ENCODE peak calls at places on chromosomes 13 and 19, in six cellular contexts. One of them, this sample, is unnamed. For H3K4me1, the result is how much of the 10 kb centered on the place peaks cover.

GRCh38 chr19:46691948-46692347 is 25.0 kb downstream of the PRKD2 start:
- DNase-seq in fibroblast of lung: no peak
- DNase-seq in GM23338: no peak
- DNase-seq in mucosa of descending colon: no peak
- DNase-seq in vagina: no peak
- DNase-seq in uterus: no peak
- DNase-seq in this sample: no peak

GRCh38 chr19:28126499-28126898 is 1086.5 kb downstream of the UQCRFS1 start:
- DNase-seq in fibroblast of lung: peak
- DNase-seq in GM23338: no peak
- DNase-seq in mucosa of descending colon: no peak
- DNase-seq in vagina: no peak
- DNase-seq in uterus: no peak
- DNase-seq in this sample: no peak

GRCh38 chr19:33902802-33903488 is 106.3 kb downstream of the KCTD15 start:
- DNase-seq in fibroblast of lung: no peak
- DNase-seq in GM23338: no peak
- DNase-seq in mucosa of descending colon: peak
- DNase-seq in vagina: no peak
- DNase-seq in uterus: no peak
- DNase-seq in this sample: peak

GRCh38 chr13:100336795-100337516 is 248.1 kb downstream of the PCCA start:
- DNase-seq in fibroblast of lung: no peak
- DNase-seq in GM23338: peak
- DNase-seq in mucosa of descending colon: no peak
- DNase-seq in vagina: no peak
- DNase-seq in uterus: no peak
- DNase-seq in this sample: no peak

GRCh38 chr13:25687622-25688225 is 315.9 kb downstream of the ATP8A2 start:
- DNase-seq in fibroblast of lung: peak
- DNase-seq in GM23338: no peak
- DNase-seq in mucosa of descending colon: peak
- DNase-seq in vagina: no peak
- DNase-seq in uterus: no peak
- DNase-seq in this sample: peak

GRCh38 chr19:58577581-58578429 is 4.7 kb upstream of the MZF1 start:
- DNase-seq in fibroblast of lung: no peak
- DNase-seq in GM23338: no peak
- DNase-seq in mucosa of descending colon: no peak
- DNase-seq in vagina: no peak
- DNase-seq in uterus: peak
- DNase-seq in this sample: peak

GRCh38 chr13:49023441-49023840 is 47.7 kb downstream of the FNDC3A start:
- DNase-seq in fibroblast of lung: peak
- DNase-seq in GM23338: no peak
- DNase-seq in mucosa of descending colon: no peak
- DNase-seq in vagina: no peak
- DNase-seq in uterus: no peak
- DNase-seq in this sample: no peak

GRCh38 chr13:78136966-78137365 is 218.3 kb upstream of the EDNRB start:
- DNase-seq in fibroblast of lung: no peak
- DNase-seq in GM23338: no peak
- DNase-seq in mucosa of descending colon: no peak
- DNase-seq in vagina: no peak
- DNase-seq in uterus: no peak
- DNase-seq in this sample: no peak

GRCh38 chr19:9869008-9869617 is 34.0 kb downstream of the PIN1 start:
- DNase-seq in fibroblast of lung: no peak
- DNase-seq in GM23338: no peak
- DNase-seq in mucosa of descending colon: no peak
- DNase-seq in vagina: no peak
- DNase-seq in uterus: no peak
- DNase-seq in this sample: no peak

GRCh38 chr13:43303040-43303729 is 279.8 kb downstream of the DNAJC15 start:
- DNase-seq in fibroblast of lung: peak
- DNase-seq in GM23338: peak
- DNase-seq in mucosa of descending colon: peak
- DNase-seq in vagina: no peak
- DNase-seq in uterus: no peak
- DNase-seq in this sample: peak
- H3K4me1 ChIP-seq in fibroblast of lung: under half
- H3K4me1 ChIP-seq in GM23338: under half
- H3K4me1 ChIP-seq in mucosa of descending colon: under half
- H3K4me1 ChIP-seq in vagina: under half
- H3K4me1 ChIP-seq in uterus: under half
- H3K4me1 ChIP-seq in this sample: under half

DNA sequence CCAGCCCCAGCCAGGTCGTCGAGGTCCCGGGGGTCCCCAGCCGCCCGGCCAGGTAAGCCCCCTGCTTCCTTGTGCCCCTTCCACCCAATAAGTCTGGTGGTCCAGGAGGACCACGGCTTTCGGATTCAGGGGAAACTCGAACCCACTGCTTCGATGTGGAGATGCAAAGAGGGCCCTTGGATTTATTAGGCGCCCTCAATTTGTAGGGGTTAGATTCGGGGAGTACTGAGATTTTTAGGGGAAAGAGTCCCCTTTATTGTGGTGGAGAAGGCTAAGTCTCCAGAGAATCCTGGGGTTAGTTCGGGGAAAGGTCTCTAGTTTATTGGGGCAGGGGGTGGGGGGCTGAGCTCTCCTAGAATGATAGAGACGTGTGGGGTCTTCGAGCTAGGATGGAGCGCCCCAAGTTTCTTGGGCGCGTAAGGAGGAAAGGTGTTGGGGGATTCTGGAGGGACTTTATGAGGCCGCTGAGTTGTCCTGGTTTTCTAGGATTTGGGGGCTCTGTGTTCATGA is 3.8 kb upstream of the LTBP4 start:
- DNase-seq in fibroblast of lung: no peak
- DNase-seq in GM23338: no peak
- DNase-seq in mucosa of descending colon: no peak
- DNase-seq in vagina: no peak
- DNase-seq in uterus: no peak
- DNase-seq in this sample: no peak
- H3K4me1 ChIP-seq in fibroblast of lung: under half
- H3K4me1 ChIP-seq in GM23338: under half
- H3K4me1 ChIP-seq in mucosa of descending colon: under half
- H3K4me1 ChIP-seq in vagina: half or more
- H3K4me1 ChIP-seq in uterus: under half
- H3K4me1 ChIP-seq in this sample: under half

DNA sequence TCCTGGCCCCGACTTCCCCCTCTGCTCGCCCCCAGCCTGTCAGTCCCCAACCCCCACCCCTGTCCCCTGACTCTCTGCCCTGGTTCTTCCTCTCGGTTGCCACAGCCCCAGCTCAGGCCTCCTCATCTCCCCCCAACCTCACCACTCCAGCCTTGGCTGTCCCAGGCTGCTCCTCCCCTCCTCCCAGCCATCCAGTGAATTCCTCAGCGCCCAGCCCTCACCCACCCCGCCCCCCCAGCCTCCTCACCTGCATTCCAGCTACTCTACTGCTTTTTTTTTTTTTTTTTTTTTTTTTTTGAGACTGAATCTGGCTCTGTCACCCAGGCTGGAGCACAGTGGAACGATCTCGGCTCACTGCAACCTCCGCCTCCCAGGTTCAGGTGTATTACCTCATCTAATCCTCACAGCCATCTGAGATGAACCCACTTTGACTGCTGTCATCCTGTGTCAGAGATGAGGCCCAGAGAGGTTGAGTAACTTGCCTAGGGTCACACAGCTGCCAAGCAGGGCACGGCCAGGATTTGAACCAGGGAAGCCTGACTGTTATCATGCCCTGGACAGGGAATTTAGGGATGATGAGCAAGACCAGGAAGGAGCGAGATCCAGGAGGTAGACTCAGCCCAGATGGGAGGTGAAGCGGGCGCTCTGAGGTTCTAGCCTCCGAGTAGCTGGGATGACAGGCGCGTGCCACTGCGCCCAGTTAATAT is 2.6 kb downstream of the SULT2B1 start:
- DNase-seq in fibroblast of lung: no peak
- DNase-seq in GM23338: peak
- DNase-seq in mucosa of descending colon: no peak
- DNase-seq in vagina: no peak
- DNase-seq in uterus: no peak
- DNase-seq in this sample: no peak
- H3K4me1 ChIP-seq in fibroblast of lung: under half
- H3K4me1 ChIP-seq in GM23338: under half
- H3K4me1 ChIP-seq in mucosa of descending colon: under half
- H3K4me1 ChIP-seq in vagina: under half
- H3K4me1 ChIP-seq in uterus: under half
- H3K4me1 ChIP-seq in this sample: under half

DNA sequence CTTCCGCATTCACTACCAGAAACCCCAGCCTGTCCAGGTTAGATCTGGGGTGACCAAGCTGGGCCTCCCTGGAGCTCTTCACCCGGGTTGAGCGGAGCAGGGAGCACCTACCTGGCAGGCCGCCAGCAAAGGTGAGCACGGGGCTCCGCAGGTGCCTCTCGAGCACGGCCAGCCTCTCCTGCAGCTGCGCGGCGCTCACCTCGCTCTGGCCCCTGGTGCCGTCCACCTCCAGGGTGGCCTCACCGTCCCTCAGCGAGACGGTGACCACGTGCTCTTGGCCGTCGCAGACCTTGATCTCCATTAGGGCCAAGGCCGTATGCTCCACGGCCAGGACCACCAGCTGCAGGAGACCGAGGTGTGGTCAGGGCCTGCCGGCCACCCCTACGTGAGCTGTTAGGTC is 42.0 kb downstream of the GAS6 start:
- DNase-seq in fibroblast of lung: no peak
- DNase-seq in GM23338: no peak
- DNase-seq in mucosa of descending colon: no peak
- DNase-seq in vagina: no peak
- DNase-seq in uterus: peak
- DNase-seq in this sample: no peak
- H3K4me1 ChIP-seq in fibroblast of lung: under half
- H3K4me1 ChIP-seq in GM23338: under half
- H3K4me1 ChIP-seq in mucosa of descending colon: under half
- H3K4me1 ChIP-seq in vagina: half or more
- H3K4me1 ChIP-seq in uterus: under half
- H3K4me1 ChIP-seq in this sample: under half

GRCh38 chr19:4060621-4061177 is 6.0 kb downstream of the ZBTB7A start:
- DNase-seq in fibroblast of lung: no peak
- DNase-seq in GM23338: no peak
- DNase-seq in mucosa of descending colon: peak
- DNase-seq in vagina: no peak
- DNase-seq in uterus: peak
- DNase-seq in this sample: peak

GRCh38 chr19:4057913-4058695 is 8.6 kb downstream of the ZBTB7A start:
- DNase-seq in fibroblast of lung: peak
- DNase-seq in GM23338: peak
- DNase-seq in mucosa of descending colon: peak
- DNase-seq in vagina: no peak
- DNase-seq in uterus: peak
- DNase-seq in this sample: peak

GRCh38 chr19:4059493-4059880 is 7.2 kb downstream of the ZBTB7A start:
- DNase-seq in fibroblast of lung: no peak
- DNase-seq in GM23338: no peak
- DNase-seq in mucosa of descending colon: peak
- DNase-seq in vagina: peak
- DNase-seq in uterus: no peak
- DNase-seq in this sample: peak

GRCh38 chr19:4059931-4060620 is 6.6 kb downstream of the ZBTB7A start:
- DNase-seq in fibroblast of lung: no peak
- DNase-seq in GM23338: peak
- DNase-seq in mucosa of descending colon: peak
- DNase-seq in vagina: peak
- DNase-seq in uterus: peak
- DNase-seq in this sample: peak

DNA sequence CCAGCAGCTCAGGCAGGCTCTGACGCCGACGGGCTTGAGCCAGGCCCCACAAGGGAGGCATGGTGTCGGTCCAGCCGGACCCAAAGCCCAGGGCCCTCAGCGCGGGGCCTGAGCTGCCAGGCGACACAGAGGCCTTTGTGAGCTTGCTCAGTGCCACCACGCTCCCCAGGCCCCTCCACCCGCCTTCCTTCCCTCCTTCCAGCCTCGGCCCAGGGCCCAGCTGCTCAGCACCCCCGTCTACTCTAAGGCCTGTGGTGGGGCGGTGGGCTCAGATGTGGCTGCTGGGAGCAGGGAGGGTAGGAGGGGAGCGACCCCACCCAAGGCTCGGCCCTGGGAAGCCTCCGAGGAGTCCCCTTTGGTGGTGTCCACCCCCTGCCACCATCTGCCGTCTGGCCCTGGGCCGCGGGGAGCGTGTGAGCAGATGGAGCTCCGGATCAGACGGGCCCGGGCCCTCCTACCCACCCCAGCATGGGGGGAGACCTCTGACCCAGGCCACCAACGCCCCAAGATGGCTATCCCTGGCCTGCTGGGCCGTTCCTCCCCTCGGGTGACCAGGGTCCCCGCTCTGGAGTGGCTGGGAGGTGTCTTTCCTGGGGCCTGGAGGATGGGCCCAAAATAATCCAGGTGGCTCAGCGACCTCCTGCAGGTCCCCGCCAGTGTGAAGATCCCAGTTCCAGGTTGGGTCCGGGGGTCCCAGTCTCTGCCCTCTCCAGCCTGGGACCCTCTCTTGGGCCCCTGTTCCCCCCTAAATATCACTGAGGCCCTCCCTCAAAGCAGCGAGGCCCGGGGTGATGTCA is 7.8 kb downstream of the ZBTB7A start:
- DNase-seq in fibroblast of lung: no peak
- DNase-seq in GM23338: peak
- DNase-seq in mucosa of descending colon: no peak
- DNase-seq in vagina: no peak
- DNase-seq in uterus: peak
- DNase-seq in this sample: peak
- H3K4me1 ChIP-seq in fibroblast of lung: half or more
- H3K4me1 ChIP-seq in GM23338: under half
- H3K4me1 ChIP-seq in mucosa of descending colon: half or more
- H3K4me1 ChIP-seq in vagina: half or more
- H3K4me1 ChIP-seq in uterus: under half
- H3K4me1 ChIP-seq in this sample: half or more

GRCh38 chr19:5949792-5950305 is 28.1 kb downstream of the RANBP3 start:
- DNase-seq in fibroblast of lung: no peak
- DNase-seq in GM23338: no peak
- DNase-seq in mucosa of descending colon: no peak
- DNase-seq in vagina: no peak
- DNase-seq in uterus: no peak
- DNase-seq in this sample: no peak

GRCh38 chr19:5953034-5953589 is 24.8 kb downstream of the RANBP3 start:
- DNase-seq in fibroblast of lung: peak
- DNase-seq in GM23338: no peak
- DNase-seq in mucosa of descending colon: no peak
- DNase-seq in vagina: no peak
- DNase-seq in uterus: no peak
- DNase-seq in this sample: no peak

GRCh38 chr19:5950744-5951143 is 27.2 kb downstream of the RANBP3 start:
- DNase-seq in fibroblast of lung: no peak
- DNase-seq in GM23338: no peak
- DNase-seq in mucosa of descending colon: no peak
- DNase-seq in vagina: no peak
- DNase-seq in uterus: no peak
- DNase-seq in this sample: no peak

GRCh38 chr19:5952193-5953033 is 25.5 kb downstream of the RANBP3 start:
- DNase-seq in fibroblast of lung: no peak
- DNase-seq in GM23338: no peak
- DNase-seq in mucosa of descending colon: no peak
- DNase-seq in vagina: no peak
- DNase-seq in uterus: no peak
- DNase-seq in this sample: no peak

GRCh38 chr19:5951338-5951861 is 26.5 kb downstream of the RANBP3 start:
- DNase-seq in fibroblast of lung: no peak
- DNase-seq in GM23338: peak
- DNase-seq in mucosa of descending colon: no peak
- DNase-seq in vagina: no peak
- DNase-seq in uterus: no peak
- DNase-seq in this sample: no peak
- H3K4me1 ChIP-seq in fibroblast of lung: under half
- H3K4me1 ChIP-seq in GM23338: half or more
- H3K4me1 ChIP-seq in mucosa of descending colon: under half
- H3K4me1 ChIP-seq in vagina: half or more
- H3K4me1 ChIP-seq in uterus: under half
- H3K4me1 ChIP-seq in this sample: under half